ENCODE peak calls at places on chromosome 3, in six cellular contexts. K is PC-9; O is lung microvascular endothelial cell; M is M059J; V is hepatocyte; P is stimulated activated CD8-positive, alpha-beta memory T cell treated with anti-CD3 and anti-CD28 coated beads, Interleukin-15, amount 100 ng/mL, for 4 hours. D is an unnamed sample.
A peak's percentile ranks its signal among the peaks of the same experiment; 100 is the strongest.

GRCh38 chr3:23663661-23664186 is 142.0 kb upstream of the UBE2E1 start:
- DNase-seq in M (peak; percentile 49), O (no peak), P (no peak), V (no peak), K (no peak), D (no peak)

GRCh38 chr3:142353571-142353970 is 94.3 kb downstream of the XRN1 start:
- DNase-seq in M (peak; percentile 50), V (no peak), K (no peak), P (no peak), O (no peak), D (peak; percentile 11)

GRCh38 chr3:142213298-142213697 is 12.1 kb downstream of the GK5 start:
- DNase-seq in M (no peak), P (no peak), O (no peak), V (peak; percentile 19), K (no peak), D (no peak)

GRCh38 chr3:12400795-12401194 is 83.5 kb upstream of the TSEN2 start:
- DNase-seq in K (no peak), P (no peak), M (peak; percentile 85), O (no peak), V (no peak), D (peak; percentile 76)

GRCh38 chr3:41138601-41139000 is 60.7 kb upstream of the CTNNB1 start:
- DNase-seq in K (no peak), V (no peak), O (no peak), P (no peak), M (no peak), D (no peak)

GRCh38 chr3:100634493-100635272 is 25.3 kb downstream of the ADGRG7 start:
- DNase-seq in K (peak; percentile 17), P (no peak), V (peak; percentile 49), O (peak; percentile 67), M (peak; percentile 78), D (no peak)

GRCh38 chr3:54146383-54147239 is 24.3 kb downstream of the CACNA2D3 start:
- DNase-seq in O (peak; percentile 10), P (no peak), M (peak; percentile 28), V (peak; percentile 75), K (peak; percentile 1), D (peak; percentile 44)

GRCh38 chr3:7487763-7488162 is 626.8 kb downstream of the GRM7 start:
- DNase-seq in P (no peak), O (no peak), V (no peak), K (no peak), M (no peak), D (no peak)

GRCh38 chr3:49554639-49555265 is 475 bp downstream of the BSN start:
- DNase-seq in K (no peak), V (peak; percentile 85), P (peak; percentile 8), O (peak; percentile 59), M (peak; percentile 22), D (no peak)

GRCh38 chr3:9808345-9809037 is 1.6 kb upstream of the TTLL3 start:
- DNase-seq in P (no peak), V (peak; percentile 51), O (peak; percentile 62), K (peak; percentile 29), M (peak; percentile 55), D (peak; percentile 36)

GRCh38 chr3:173395073-173395411 is 2.5 kb upstream of the NLGN1 start:
- DNase-seq in P (no peak), K (no peak), V (no peak), O (peak; percentile 21), M (peak; percentile 81), D (peak; percentile 74)

GRCh38 chr3:57980416-57980815 is 27.8 kb upstream of the FLNB start:
- DNase-seq in M (no peak), K (no peak), P (no peak), O (no peak), V (no peak), D (no peak)

GRCh38 chr3:99789322-99789721 is 28.3 kb upstream of the CMSS1 start:
- DNase-seq in V (peak; percentile 64), K (peak; percentile 34), O (peak; percentile 72), M (peak; percentile 75), P (no peak), D (peak; percentile 72)

GRCh38 chr3:42010530-42010929 is 48.6 kb upstream of the ULK4 start:
- DNase-seq in M (no peak), V (no peak), P (no peak), K (no peak), O (no peak), D (no peak)

GRCh38 chr3:154040283-154040682 is 80.9 kb upstream of the ARHGEF26 start:
- DNase-seq in M (peak; percentile 29), V (peak; percentile 22), P (no peak), O (peak; percentile 45), K (no peak), D (peak; percentile 29)

GRCh38 chr3:65412591-65412990 is 626.1 kb downstream of the MAGI1 start:
- DNase-seq in O (peak; percentile 20), M (peak; percentile 3), P (no peak), K (no peak), V (peak; percentile 86), D (no peak)

GRCh38 chr3:125990253-125990970 is 21.4 kb downstream of the ROPN1B start:
- DNase-seq in P (peak; percentile 26), V (peak; percentile 93), M (peak; percentile 99), O (peak; percentile 28), K (peak; percentile 85), D (peak; percentile 80)

GRCh38 chr3:195907730-195908438 is 467 bp downstream of the TNK2 start:
- DNase-seq in O (peak; percentile 55), P (no peak), V (peak; percentile 68), M (peak; percentile 26), K (peak; percentile 49), D (peak; percentile 25)

GRCh38 chr3:118527527-118528044 is 507.1 kb downstream of the IGSF11 start:
- DNase-seq in V (no peak), O (no peak), M (no peak), K (no peak), P (no peak), D (no peak)

GRCh38 chr3:172591876-172592771 is 68.9 kb upstream of the TNFSF10 start:
- DNase-seq in M (peak; percentile 73), P (peak; percentile 84), K (no peak), V (no peak), O (no peak), D (peak; percentile 35)

GRCh38 chr3:11591401-11592266 is 52.1 kb downstream of the VGLL4 start:
- DNase-seq in V (peak; percentile 72), K (peak; percentile 57), O (no peak), M (peak; percentile 88), P (no peak), D (peak; percentile 44)